ENCODE peak calls at places on chromosomes 16 and 17, in nine cellular contexts. One of them, this sample, is unnamed.

GRCh38 chr17:1492249-1493206 is at the start of gene MYO1C:
- DNase-seq in left lung: no peak
- DNase-seq in fibroblast of lung: no peak
- DNase-seq in Panc1: no peak
- DNase-seq in A549: no peak
- DNase-seq in cardiac fibroblast: no peak
- DNase-seq in pancreas: peak
- DNase-seq in mammary epithelial cell: no peak
- DNase-seq in Caco-2: no peak
- DNase-seq in this sample: no peak

GRCh38 chr17:68452724-68453290 is 4.5 kb downstream of the WIPI1 start:
- DNase-seq in left lung: no peak
- DNase-seq in fibroblast of lung: no peak
- DNase-seq in Panc1: no peak
- DNase-seq in A549: no peak
- DNase-seq in cardiac fibroblast: no peak
- DNase-seq in pancreas: no peak
- DNase-seq in mammary epithelial cell: no peak
- DNase-seq in Caco-2: no peak
- DNase-seq in this sample: no peak

GRCh38 chr17:4583796-4584124 is 569 bp upstream of the SMTNL2 start:
- DNase-seq in left lung: no peak
- DNase-seq in fibroblast of lung: no peak
- DNase-seq in Panc1: no peak
- DNase-seq in A549: peak
- DNase-seq in cardiac fibroblast: no peak
- DNase-seq in pancreas: no peak
- DNase-seq in mammary epithelial cell: no peak
- DNase-seq in Caco-2: peak
- DNase-seq in this sample: no peak

GRCh38 chr17:57016764-57017116 is 38.8 kb downstream of the SCPEP1 start:
- DNase-seq in left lung: no peak
- DNase-seq in fibroblast of lung: peak
- DNase-seq in Panc1: no peak
- DNase-seq in A549: no peak
- DNase-seq in cardiac fibroblast: no peak
- DNase-seq in pancreas: no peak
- DNase-seq in mammary epithelial cell: peak
- DNase-seq in Caco-2: no peak
- DNase-seq in this sample: no peak

GRCh38 chr17:71313866-71314265 is 807.0 kb upstream of the SOX9 start:
- DNase-seq in left lung: no peak
- DNase-seq in fibroblast of lung: no peak
- DNase-seq in Panc1: no peak
- DNase-seq in A549: no peak
- DNase-seq in cardiac fibroblast: no peak
- DNase-seq in pancreas: no peak
- DNase-seq in mammary epithelial cell: no peak
- DNase-seq in Caco-2: no peak
- DNase-seq in this sample: no peak

GRCh38 chr17:61410100-61410551 is 10.5 kb downstream of the TBX2 start:
- DNase-seq in left lung: peak
- DNase-seq in fibroblast of lung: no peak
- DNase-seq in Panc1: no peak
- DNase-seq in A549: no peak
- DNase-seq in cardiac fibroblast: no peak
- DNase-seq in pancreas: peak
- DNase-seq in mammary epithelial cell: no peak
- DNase-seq in Caco-2: no peak
- DNase-seq in this sample: no peak

GRCh38 chr16:87778476-87778829 is 12.7 kb upstream of the KLHDC4 start:
- DNase-seq in left lung: no peak
- DNase-seq in fibroblast of lung: no peak
- DNase-seq in Panc1: no peak
- DNase-seq in A549: no peak
- DNase-seq in cardiac fibroblast: no peak
- DNase-seq in pancreas: no peak
- DNase-seq in mammary epithelial cell: no peak
- DNase-seq in Caco-2: no peak
- DNase-seq in this sample: no peak

GRCh38 chr16:11557811-11558210 is 28.9 kb downstream of the LITAF start:
- DNase-seq in left lung: no peak
- DNase-seq in fibroblast of lung: no peak
- DNase-seq in Panc1: no peak
- DNase-seq in A549: no peak
- DNase-seq in cardiac fibroblast: no peak
- DNase-seq in pancreas: no peak
- DNase-seq in mammary epithelial cell: no peak
- DNase-seq in Caco-2: no peak
- DNase-seq in this sample: no peak

GRCh38 chr17:48541036-48541573 is 3.8 kb downstream of the HOXB2 start:
- DNase-seq in left lung: no peak
- DNase-seq in fibroblast of lung: peak
- DNase-seq in Panc1: no peak
- DNase-seq in A549: no peak
- DNase-seq in cardiac fibroblast: peak
- DNase-seq in pancreas: no peak
- DNase-seq in mammary epithelial cell: peak
- DNase-seq in Caco-2: no peak
- DNase-seq in this sample: no peak

GRCh38 chr17:41737680-41738023 is 3.2 kb upstream of the HAP1 start:
- DNase-seq in left lung: no peak
- DNase-seq in fibroblast of lung: no peak
- DNase-seq in Panc1: no peak
- DNase-seq in A549: no peak
- DNase-seq in cardiac fibroblast: no peak
- DNase-seq in pancreas: no peak
- DNase-seq in mammary epithelial cell: no peak
- DNase-seq in Caco-2: no peak
- DNase-seq in this sample: no peak

GRCh38 chr16:8924214-8924613 is 39.5 kb downstream of the USP7 start:
- DNase-seq in left lung: no peak
- DNase-seq in fibroblast of lung: no peak
- DNase-seq in Panc1: no peak
- DNase-seq in A549: no peak
- DNase-seq in cardiac fibroblast: no peak
- DNase-seq in pancreas: no peak
- DNase-seq in mammary epithelial cell: no peak
- DNase-seq in Caco-2: no peak
- DNase-seq in this sample: peak

GRCh38 chr16:54407596-54407995 is 121.0 kb upstream of the IRX3 start:
- DNase-seq in left lung: no peak
- DNase-seq in fibroblast of lung: peak
- DNase-seq in Panc1: no peak
- DNase-seq in A549: no peak
- DNase-seq in cardiac fibroblast: peak
- DNase-seq in pancreas: no peak
- DNase-seq in mammary epithelial cell: peak
- DNase-seq in Caco-2: no peak
- DNase-seq in this sample: peak

GRCh38 chr17:48043171-48043570 is 5.0 kb upstream of the NFE2L1 start:
- DNase-seq in left lung: no peak
- DNase-seq in fibroblast of lung: no peak
- DNase-seq in Panc1: no peak
- DNase-seq in A549: no peak
- DNase-seq in cardiac fibroblast: peak
- DNase-seq in pancreas: no peak
- DNase-seq in mammary epithelial cell: peak
- DNase-seq in Caco-2: no peak
- DNase-seq in this sample: no peak

GRCh38 chr17:53896047-53896446 is 73.3 kb downstream of the KIF2B start:
- DNase-seq in left lung: no peak
- DNase-seq in fibroblast of lung: peak
- DNase-seq in Panc1: no peak
- DNase-seq in A549: no peak
- DNase-seq in cardiac fibroblast: peak
- DNase-seq in pancreas: no peak
- DNase-seq in mammary epithelial cell: no peak
- DNase-seq in Caco-2: no peak
- DNase-seq in this sample: no peak

GRCh38 chr17:48175692-48176450 is 68.3 kb downstream of the SNX11 start:
- DNase-seq in left lung: no peak
- DNase-seq in fibroblast of lung: no peak
- DNase-seq in Panc1: no peak
- DNase-seq in A549: no peak
- DNase-seq in cardiac fibroblast: peak
- DNase-seq in pancreas: no peak
- DNase-seq in mammary epithelial cell: peak
- DNase-seq in Caco-2: no peak
- DNase-seq in this sample: no peak

GRCh38 chr16:15672514-15673167 is 22.6 kb downstream of the NDE1 start:
- DNase-seq in left lung: peak
- DNase-seq in fibroblast of lung: peak
- DNase-seq in Panc1: no peak
- DNase-seq in A549: peak
- DNase-seq in cardiac fibroblast: peak
- DNase-seq in pancreas: no peak
- DNase-seq in mammary epithelial cell: peak
- DNase-seq in Caco-2: peak
- DNase-seq in this sample: peak

GRCh38 chr16:49492090-49492801 is 118.6 kb downstream of the C16orf78 start:
- DNase-seq in left lung: peak
- DNase-seq in fibroblast of lung: no peak
- DNase-seq in Panc1: no peak
- DNase-seq in A549: peak
- DNase-seq in cardiac fibroblast: peak
- DNase-seq in pancreas: peak
- DNase-seq in mammary epithelial cell: no peak
- DNase-seq in Caco-2: peak
- DNase-seq in this sample: peak

GRCh38 chr16:82650804-82651203 is 24.0 kb downstream of the CDH13 start:
- DNase-seq in left lung: no peak
- DNase-seq in fibroblast of lung: no peak
- DNase-seq in Panc1: no peak
- DNase-seq in A549: no peak
- DNase-seq in cardiac fibroblast: no peak
- DNase-seq in pancreas: no peak
- DNase-seq in mammary epithelial cell: no peak
- DNase-seq in Caco-2: no peak
- DNase-seq in this sample: no peak

GRCh38 chr16:17246974-17247718 is 223.6 kb downstream of the XYLT1 start:
- DNase-seq in left lung: no peak
- DNase-seq in fibroblast of lung: no peak
- DNase-seq in Panc1: no peak
- DNase-seq in A549: no peak
- DNase-seq in cardiac fibroblast: no peak
- DNase-seq in pancreas: no peak
- DNase-seq in mammary epithelial cell: no peak
- DNase-seq in Caco-2: no peak
- DNase-seq in this sample: no peak

GRCh38 chr17:38455288-38455915 is 27.1 kb downstream of the ARHGAP23 start:
- DNase-seq in left lung: no peak
- DNase-seq in fibroblast of lung: no peak
- DNase-seq in Panc1: no peak
- DNase-seq in A549: peak
- DNase-seq in cardiac fibroblast: no peak
- DNase-seq in pancreas: no peak
- DNase-seq in mammary epithelial cell: no peak
- DNase-seq in Caco-2: no peak
- DNase-seq in this sample: no peak
- H3K4me3 ChIP-seq in left lung: no peak
- H3K4me3 ChIP-seq in fibroblast of lung: peak
- H3K4me3 ChIP-seq in Panc1: no peak
- H3K4me3 ChIP-seq in A549: no peak
- H3K4me3 ChIP-seq in cardiac fibroblast: peak
- H3K4me3 ChIP-seq in pancreas: no peak
- H3K4me3 ChIP-seq in mammary epithelial cell: no peak
- H3K4me3 ChIP-seq in Caco-2: no peak
- H3K4me3 ChIP-seq in this sample: peak

GRCh38 chr16:70687172-70687531 is 1.3 kb upstream of the MTSS2 start:
- DNase-seq in left lung: no peak
- DNase-seq in fibroblast of lung: no peak
- DNase-seq in Panc1: no peak
- DNase-seq in A549: no peak
- DNase-seq in cardiac fibroblast: no peak
- DNase-seq in pancreas: peak
- DNase-seq in mammary epithelial cell: no peak
- DNase-seq in Caco-2: no peak
- DNase-seq in this sample: no peak
- TF ChIP-seq CTCF in left lung: no peak
- TF ChIP-seq CTCF in fibroblast of lung: no peak
- TF ChIP-seq CTCF in Panc1: no peak
- TF ChIP-seq CTCF in A549: no peak
- TF ChIP-seq CTCF in cardiac fibroblast: no peak
- TF ChIP-seq CTCF in pancreas: no peak
- TF ChIP-seq CTCF in mammary epithelial cell: no peak
- TF ChIP-seq CTCF in Caco-2: no peak
- TF ChIP-seq CTCF in this sample: no peak

GRCh38 chr17:17757944-17758343 is 76.7 kb downstream of the RAI1 start:
- DNase-seq in left lung: no peak
- DNase-seq in fibroblast of lung: no peak
- DNase-seq in Panc1: no peak
- DNase-seq in A549: no peak
- DNase-seq in cardiac fibroblast: no peak
- DNase-seq in pancreas: no peak
- DNase-seq in mammary epithelial cell: no peak
- DNase-seq in Caco-2: no peak
- DNase-seq in this sample: no peak
- H3K4me3 ChIP-seq in left lung: no peak
- H3K4me3 ChIP-seq in fibroblast of lung: no peak
- H3K4me3 ChIP-seq in Panc1: no peak
- H3K4me3 ChIP-seq in A549: no peak
- H3K4me3 ChIP-seq in cardiac fibroblast: no peak
- H3K4me3 ChIP-seq in pancreas: no peak
- H3K4me3 ChIP-seq in mammary epithelial cell: no peak
- H3K4me3 ChIP-seq in Caco-2: no peak
- H3K4me3 ChIP-seq in this sample: no peak

GRCh38 chr17:77034677-77035424 is 105.9 kb upstream of the SEC14L1 start:
- DNase-seq in left lung: no peak
- DNase-seq in fibroblast of lung: no peak
- DNase-seq in Panc1: no peak
- DNase-seq in A549: no peak
- DNase-seq in cardiac fibroblast: no peak
- DNase-seq in pancreas: no peak
- DNase-seq in mammary epithelial cell: no peak
- DNase-seq in Caco-2: no peak
- DNase-seq in this sample: no peak

GRCh38 chr17:77036136-77036840 is 104.5 kb upstream of the SEC14L1 start:
- DNase-seq in left lung: no peak
- DNase-seq in fibroblast of lung: no peak
- DNase-seq in Panc1: no peak
- DNase-seq in A549: no peak
- DNase-seq in cardiac fibroblast: no peak
- DNase-seq in pancreas: no peak
- DNase-seq in mammary epithelial cell: no peak
- DNase-seq in Caco-2: no peak
- DNase-seq in this sample: no peak

GRCh38 chr17:77035526-77035925 is 105.2 kb upstream of the SEC14L1 start:
- DNase-seq in left lung: no peak
- DNase-seq in fibroblast of lung: no peak
- DNase-seq in Panc1: no peak
- DNase-seq in A549: no peak
- DNase-seq in cardiac fibroblast: no peak
- DNase-seq in pancreas: no peak
- DNase-seq in mammary epithelial cell: no peak
- DNase-seq in Caco-2: no peak
- DNase-seq in this sample: no peak

GRCh38 chr17:77037943-77038342 is 102.8 kb upstream of the SEC14L1 start:
- DNase-seq in left lung: no peak
- DNase-seq in fibroblast of lung: no peak
- DNase-seq in Panc1: no peak
- DNase-seq in A549: no peak
- DNase-seq in cardiac fibroblast: no peak
- DNase-seq in pancreas: no peak
- DNase-seq in mammary epithelial cell: no peak
- DNase-seq in Caco-2: no peak
- DNase-seq in this sample: no peak

GRCh38 chr17:77036841-77037381 is 103.9 kb upstream of the SEC14L1 start:
- DNase-seq in left lung: no peak
- DNase-seq in fibroblast of lung: no peak
- DNase-seq in Panc1: no peak
- DNase-seq in A549: no peak
- DNase-seq in cardiac fibroblast: no peak
- DNase-seq in pancreas: no peak
- DNase-seq in mammary epithelial cell: peak
- DNase-seq in Caco-2: peak
- DNase-seq in this sample: no peak
- TF ChIP-seq CTCF in left lung: no peak
- TF ChIP-seq CTCF in fibroblast of lung: no peak
- TF ChIP-seq CTCF in Panc1: no peak
- TF ChIP-seq CTCF in A549: no peak
- TF ChIP-seq CTCF in cardiac fibroblast: no peak
- TF ChIP-seq CTCF in pancreas: no peak
- TF ChIP-seq CTCF in mammary epithelial cell: peak
- TF ChIP-seq CTCF in Caco-2: no peak
- TF ChIP-seq CTCF in this sample: no peak